ENCODE peak calls at places on chromosomes 5 and 9, in eight cellular contexts. One of them, this sample, is unnamed.

GRCh38 chr5:33482335-33482734 is 41.6 kb downstream of the TARS1 start:
- DNase-seq in lower lobe of right lung: no peak
- DNase-seq in HCT116: no peak
- DNase-seq in psoas muscle: no peak
- DNase-seq in fibroblast of lung: no peak
- DNase-seq in upper lobe of left lung: no peak
- DNase-seq in GM23248: no peak
- DNase-seq in left lung: no peak
- DNase-seq in this sample: no peak

GRCh38 chr5:39376293-39376714 is 12.0 kb upstream of the C9 start:
- DNase-seq in lower lobe of right lung: no peak
- DNase-seq in HCT116: peak; percentile 22
- DNase-seq in psoas muscle: no peak
- DNase-seq in fibroblast of lung: peak; percentile 38
- DNase-seq in upper lobe of left lung: no peak
- DNase-seq in GM23248: peak; percentile 72
- DNase-seq in left lung: no peak
- DNase-seq in this sample: no peak

GRCh38 chr9:98488578-98489312 is 220.0 kb downstream of the GABBR2 start:
- DNase-seq in lower lobe of right lung: no peak
- DNase-seq in HCT116: no peak
- DNase-seq in psoas muscle: no peak
- DNase-seq in fibroblast of lung: peak; percentile 99
- DNase-seq in upper lobe of left lung: peak; percentile 62
- DNase-seq in GM23248: peak; percentile 98
- DNase-seq in left lung: no peak
- DNase-seq in this sample: no peak

GRCh38 chr9:79257215-79257614 is 314.6 kb upstream of the TLE4 start:
- DNase-seq in lower lobe of right lung: peak; percentile 46
- DNase-seq in HCT116: no peak
- DNase-seq in psoas muscle: no peak
- DNase-seq in fibroblast of lung: peak; percentile 62
- DNase-seq in upper lobe of left lung: peak; percentile 23
- DNase-seq in GM23248: peak; percentile 11
- DNase-seq in left lung: peak; percentile 79
- DNase-seq in this sample: no peak

GRCh38 chr5:6766558-6767191 is 53.4 kb downstream of the TENT4A start:
- DNase-seq in lower lobe of right lung: peak; percentile 94
- DNase-seq in HCT116: peak; percentile 77
- DNase-seq in psoas muscle: peak; percentile 95
- DNase-seq in fibroblast of lung: peak; percentile 65
- DNase-seq in upper lobe of left lung: peak; percentile 95
- DNase-seq in GM23248: peak; percentile 78
- DNase-seq in left lung: peak; percentile 95
- DNase-seq in this sample: peak; percentile 97

GRCh38 chr5:171579162-171579561 is 159.7 kb downstream of the FGF18 start:
- DNase-seq in lower lobe of right lung: no peak
- DNase-seq in HCT116: no peak
- DNase-seq in psoas muscle: peak; percentile 87
- DNase-seq in fibroblast of lung: no peak
- DNase-seq in upper lobe of left lung: no peak
- DNase-seq in GM23248: no peak
- DNase-seq in left lung: no peak
- DNase-seq in this sample: no peak

GRCh38 chr5:142446131-142446959 is 121.5 kb upstream of the SPRY4 start:
- DNase-seq in lower lobe of right lung: no peak
- DNase-seq in HCT116: peak; percentile 80
- DNase-seq in psoas muscle: no peak
- DNase-seq in fibroblast of lung: peak; percentile 84
- DNase-seq in upper lobe of left lung: no peak
- DNase-seq in GM23248: peak; percentile 54
- DNase-seq in left lung: no peak
- DNase-seq in this sample: no peak

GRCh38 chr9:98709968-98710965 is 1.5 kb upstream of the GABBR2 start:
- DNase-seq in lower lobe of right lung: no peak
- DNase-seq in HCT116: no peak
- DNase-seq in psoas muscle: no peak
- DNase-seq in fibroblast of lung: peak; percentile 61
- DNase-seq in upper lobe of left lung: no peak
- DNase-seq in GM23248: peak; percentile 83
- DNase-seq in left lung: no peak
- DNase-seq in this sample: no peak

GRCh38 chr5:33032161-33033085 is 321.3 kb downstream of the NPR3 start:
- DNase-seq in lower lobe of right lung: no peak
- DNase-seq in HCT116: no peak
- DNase-seq in psoas muscle: no peak
- DNase-seq in fibroblast of lung: peak; percentile 56
- DNase-seq in upper lobe of left lung: no peak
- DNase-seq in GM23248: peak; percentile 40
- DNase-seq in left lung: no peak
- DNase-seq in this sample: no peak

GRCh38 chr9:105262497-105262896 is 18.0 kb downstream of the SLC44A1 start:
- DNase-seq in lower lobe of right lung: no peak
- DNase-seq in HCT116: no peak
- DNase-seq in psoas muscle: no peak
- DNase-seq in fibroblast of lung: no peak
- DNase-seq in upper lobe of left lung: no peak
- DNase-seq in GM23248: no peak
- DNase-seq in left lung: no peak
- DNase-seq in this sample: no peak

GRCh38 chr5:75509956-75510355 is 1.5 kb downstream of the CERT1 start:
- DNase-seq in lower lobe of right lung: peak; percentile 46
- DNase-seq in HCT116: no peak
- DNase-seq in psoas muscle: no peak
- DNase-seq in fibroblast of lung: peak; percentile 52
- DNase-seq in upper lobe of left lung: peak; percentile 60
- DNase-seq in GM23248: peak; percentile 72
- DNase-seq in left lung: no peak
- DNase-seq in this sample: no peak

GRCh38 chr5:172902497-172903472 is 56.4 kb upstream of the RPL26L1 start:
- DNase-seq in lower lobe of right lung: peak; percentile 91
- DNase-seq in HCT116: peak; percentile 8
- DNase-seq in psoas muscle: peak; percentile 89
- DNase-seq in fibroblast of lung: peak; percentile 99
- DNase-seq in upper lobe of left lung: peak; percentile 86
- DNase-seq in GM23248: peak; percentile 88
- DNase-seq in left lung: peak; percentile 91
- DNase-seq in this sample: peak; percentile 94

GRCh38 chr9:106107716-106108115 is 413.4 kb downstream of the TMEM38B start:
- DNase-seq in lower lobe of right lung: no peak
- DNase-seq in HCT116: no peak
- DNase-seq in psoas muscle: no peak
- DNase-seq in fibroblast of lung: no peak
- DNase-seq in upper lobe of left lung: no peak
- DNase-seq in GM23248: no peak
- DNase-seq in left lung: no peak
- DNase-seq in this sample: no peak

GRCh38 chr9:137875354-137875753 is 2.2 kb upstream of the CACNA1B start:
- DNase-seq in lower lobe of right lung: no peak
- DNase-seq in HCT116: no peak
- DNase-seq in psoas muscle: no peak
- DNase-seq in fibroblast of lung: no peak
- DNase-seq in upper lobe of left lung: no peak
- DNase-seq in GM23248: no peak
- DNase-seq in left lung: no peak
- DNase-seq in this sample: no peak

GRCh38 chr9:137873858-137874363 is 3.7 kb upstream of the CACNA1B start:
- DNase-seq in lower lobe of right lung: no peak
- DNase-seq in HCT116: no peak
- DNase-seq in psoas muscle: no peak
- DNase-seq in fibroblast of lung: no peak
- DNase-seq in upper lobe of left lung: no peak
- DNase-seq in GM23248: no peak
- DNase-seq in left lung: no peak
- DNase-seq in this sample: no peak

GRCh38 chr9:137870432-137870831 is 7.2 kb upstream of the CACNA1B start:
- DNase-seq in lower lobe of right lung: no peak
- DNase-seq in HCT116: no peak
- DNase-seq in psoas muscle: no peak
- DNase-seq in fibroblast of lung: no peak
- DNase-seq in upper lobe of left lung: no peak
- DNase-seq in GM23248: no peak
- DNase-seq in left lung: no peak
- DNase-seq in this sample: no peak

GRCh38 chr9:137873408-137873807 is 4.2 kb upstream of the CACNA1B start:
- DNase-seq in lower lobe of right lung: no peak
- DNase-seq in HCT116: no peak
- DNase-seq in psoas muscle: no peak
- DNase-seq in fibroblast of lung: no peak
- DNase-seq in upper lobe of left lung: no peak
- DNase-seq in GM23248: no peak
- DNase-seq in left lung: no peak
- DNase-seq in this sample: no peak

GRCh38 chr9:137872296-137872695 is 5.3 kb upstream of the CACNA1B start:
- DNase-seq in lower lobe of right lung: no peak
- DNase-seq in HCT116: no peak
- DNase-seq in psoas muscle: no peak
- DNase-seq in fibroblast of lung: no peak
- DNase-seq in upper lobe of left lung: no peak
- DNase-seq in GM23248: no peak
- DNase-seq in left lung: no peak
- DNase-seq in this sample: no peak
- H3K36me3 ChIP-seq in lower lobe of right lung: no peaks in the 10 kb centered on the region
- H3K36me3 ChIP-seq in HCT116: no peaks in the 10 kb centered on the region
- H3K36me3 ChIP-seq in psoas muscle: no peaks in the 10 kb centered on the region
- H3K36me3 ChIP-seq in fibroblast of lung: no peaks in the 10 kb centered on the region
- H3K36me3 ChIP-seq in upper lobe of left lung: no peaks in the 10 kb centered on the region
- H3K36me3 ChIP-seq in GM23248: no peaks in the 10 kb centered on the region
- H3K36me3 ChIP-seq in left lung: no peaks in the 10 kb centered on the region
- H3K36me3 ChIP-seq in this sample: no peaks in the 10 kb centered on the region

DNA sequence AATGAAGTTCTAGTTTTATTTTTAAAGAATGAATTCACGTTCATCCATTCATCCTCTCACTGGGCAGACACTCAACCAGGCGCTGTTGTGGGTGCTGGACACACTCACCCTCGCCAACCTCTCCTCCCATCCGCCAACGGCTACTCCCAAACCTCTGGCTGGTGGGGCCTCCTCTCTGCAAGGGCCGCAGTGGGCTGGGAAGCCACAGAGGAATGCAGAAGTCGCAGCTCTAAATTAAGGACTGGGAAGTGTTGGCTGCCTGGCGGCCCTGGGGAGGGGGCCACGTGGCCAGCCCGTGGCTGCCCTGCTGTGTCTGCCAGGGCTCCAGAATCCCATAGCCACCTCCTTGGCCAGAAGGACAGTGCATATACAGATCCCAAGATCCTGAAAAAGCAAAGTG is 6.8 kb downstream of the SUSD3 start:
- DNase-seq in lower lobe of right lung: no peak
- DNase-seq in HCT116: no peak
- DNase-seq in psoas muscle: no peak
- DNase-seq in fibroblast of lung: no peak
- DNase-seq in upper lobe of left lung: no peak
- DNase-seq in GM23248: no peak
- DNase-seq in left lung: peak; percentile 68
- DNase-seq in this sample: peak; percentile 22
- H3K4me1 ChIP-seq in lower lobe of right lung: peaks cover 27% of the 10 kb centered on the region
- H3K4me1 ChIP-seq in HCT116: peaks cover 14% of the 10 kb centered on the region
- H3K4me1 ChIP-seq in psoas muscle: no peaks in the 10 kb centered on the region
- H3K4me1 ChIP-seq in fibroblast of lung: no peaks in the 10 kb centered on the region
- H3K4me1 ChIP-seq in upper lobe of left lung: peaks cover 9% of the 10 kb centered on the region
- H3K4me1 ChIP-seq in GM23248: peaks cover 8% of the 10 kb centered on the region
- H3K4me1 ChIP-seq in left lung: no peaks in the 10 kb centered on the region
- H3K4me1 ChIP-seq in this sample: peaks cover 11% of the 10 kb centered on the region

GRCh38 chr5:180070726-180071417 is 687 bp downstream of the RNF130 start:
- DNase-seq in lower lobe of right lung: no peak
- DNase-seq in HCT116: no peak
- DNase-seq in psoas muscle: no peak
- DNase-seq in fibroblast of lung: peak; percentile 64
- DNase-seq in upper lobe of left lung: peak; percentile 56
- DNase-seq in GM23248: peak; percentile 83
- DNase-seq in left lung: no peak
- DNase-seq in this sample: no peak

GRCh38 chr5:180074462-180074861 is 2.9 kb upstream of the RNF130 start:
- DNase-seq in lower lobe of right lung: no peak
- DNase-seq in HCT116: no peak
- DNase-seq in psoas muscle: no peak
- DNase-seq in fibroblast of lung: no peak
- DNase-seq in upper lobe of left lung: no peak
- DNase-seq in GM23248: no peak
- DNase-seq in left lung: no peak
- DNase-seq in this sample: no peak

GRCh38 chr5:180072556-180072955 is 997 bp upstream of the RNF130 start:
- DNase-seq in lower lobe of right lung: peak; percentile 59
- DNase-seq in HCT116: no peak
- DNase-seq in psoas muscle: peak; percentile 55
- DNase-seq in fibroblast of lung: no peak
- DNase-seq in upper lobe of left lung: no peak
- DNase-seq in GM23248: no peak
- DNase-seq in left lung: peak; percentile 83
- DNase-seq in this sample: peak; percentile 82

GRCh38 chr5:180071418-180072255 is at the start of gene RNF130:
- DNase-seq in lower lobe of right lung: peak; percentile 95
- DNase-seq in HCT116: peak; percentile 77
- DNase-seq in psoas muscle: peak; percentile 97
- DNase-seq in fibroblast of lung: peak; percentile 88
- DNase-seq in upper lobe of left lung: peak; percentile 96
- DNase-seq in GM23248: peak; percentile 98
- DNase-seq in left lung: peak; percentile 99
- DNase-seq in this sample: peak; percentile 98

GRCh38 chr5:180072256-180072548 is 643 bp upstream of the RNF130 start:
- DNase-seq in lower lobe of right lung: no peak
- DNase-seq in HCT116: no peak
- DNase-seq in psoas muscle: no peak
- DNase-seq in fibroblast of lung: no peak
- DNase-seq in upper lobe of left lung: no peak
- DNase-seq in GM23248: no peak
- DNase-seq in left lung: no peak
- DNase-seq in this sample: no peak
- H3K4me3 ChIP-seq in lower lobe of right lung: peak overlapping the region; percentile 94
- H3K4me3 ChIP-seq in HCT116: no peak overlapping the region
- H3K4me3 ChIP-seq in psoas muscle: peak overlapping the region; percentile 93
- H3K4me3 ChIP-seq in fibroblast of lung: no peak overlapping the region
- H3K4me3 ChIP-seq in upper lobe of left lung: no peak overlapping the region
- H3K4me3 ChIP-seq in GM23248: peak overlapping the region; percentile 89
- H3K4me3 ChIP-seq in left lung: peak overlapping the region; percentile 92
- H3K4me3 ChIP-seq in this sample: peak overlapping the region; percentile 69

DNA sequence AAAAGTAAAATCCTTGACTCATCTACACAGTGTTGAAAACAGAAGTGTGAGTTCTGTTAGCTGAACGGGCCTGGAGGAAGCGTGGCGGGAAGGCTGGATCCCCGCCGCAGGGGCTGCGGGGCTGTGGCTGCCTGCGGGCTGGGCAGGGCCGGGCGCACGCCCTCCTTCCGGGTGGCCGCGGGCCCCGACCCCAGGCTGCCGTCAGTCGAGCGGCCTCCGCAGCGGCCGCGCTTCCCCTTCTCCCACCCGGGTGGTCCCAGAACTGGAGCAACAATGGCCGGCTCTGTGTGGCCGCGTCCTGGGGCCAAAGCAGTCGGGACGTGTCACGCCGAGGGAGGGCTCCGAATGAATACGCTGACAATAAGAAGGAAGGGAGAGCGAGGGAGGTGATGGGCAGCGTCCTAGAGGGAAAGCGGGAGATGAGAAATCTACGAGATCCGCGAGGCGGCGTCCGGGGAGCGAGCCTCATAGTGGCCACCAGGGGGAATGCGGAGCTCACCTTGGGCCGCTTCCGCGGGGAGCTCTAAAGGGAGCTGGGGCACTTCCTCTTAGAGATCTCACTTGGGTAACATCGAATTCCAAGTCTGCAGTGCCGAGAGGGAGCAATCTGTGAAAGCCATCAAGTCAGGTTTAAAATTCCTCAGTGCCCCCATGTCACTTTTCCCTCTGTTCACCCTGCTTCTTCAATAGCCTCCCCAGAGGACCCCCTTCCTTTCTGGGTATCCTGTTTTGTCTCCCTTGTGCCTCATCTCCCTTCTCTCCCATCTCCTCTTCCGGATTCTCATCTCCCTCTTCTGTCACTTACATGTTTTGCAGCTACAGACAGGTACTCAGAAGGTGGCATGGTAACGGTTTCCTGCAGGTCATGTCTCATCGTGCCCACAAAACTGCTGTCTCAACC is 83.9 kb downstream of the SLC1A3 start:
- DNase-seq in lower lobe of right lung: peak; percentile 90
- DNase-seq in HCT116: peak; percentile 81
- DNase-seq in psoas muscle: peak; percentile 84
- DNase-seq in fibroblast of lung: peak; percentile 74
- DNase-seq in upper lobe of left lung: peak; percentile 86
- DNase-seq in GM23248: peak; percentile 92
- DNase-seq in left lung: peak; percentile 96
- DNase-seq in this sample: peak; percentile 91
- H3K36me3 ChIP-seq in lower lobe of right lung: no peaks in the 10 kb centered on the region
- H3K36me3 ChIP-seq in HCT116: no peaks in the 10 kb centered on the region
- H3K36me3 ChIP-seq in psoas muscle: no peaks in the 10 kb centered on the region
- H3K36me3 ChIP-seq in fibroblast of lung: no peaks in the 10 kb centered on the region
- H3K36me3 ChIP-seq in upper lobe of left lung: no peaks in the 10 kb centered on the region
- H3K36me3 ChIP-seq in GM23248: no peaks in the 10 kb centered on the region
- H3K36me3 ChIP-seq in left lung: no peaks in the 10 kb centered on the region
- H3K36me3 ChIP-seq in this sample: no peaks in the 10 kb centered on the region